ENCODE peak calls at places on chromosomes 6 and 20, in seven cellular contexts. One of them, this sample, is unnamed.

GRCh38 chr6:2640551-2640950 is 110.2 kb downstream of the MYLK4 start:
- DNase-seq in DMS53: no peak
- DNase-seq in BJ: no peak
- DNase-seq in activated CD8-positive, alpha-beta memory T cell treated with anti-CD3 and anti-CD28 coated beads for 48 hours: no peak
- DNase-seq in GM23248: no peak
- DNase-seq in choroid plexus epithelial cell: no peak
- DNase-seq in effector CD4-positive, alpha-beta T cell: no peak
- DNase-seq in this sample: no peak

GRCh38 chr20:22342410-22342809 is 242.0 kb downstream of the FOXA2 start:
- DNase-seq in choroid plexus epithelial cell: no peak
- DNase-seq in DMS53: no peak
- DNase-seq in activated CD8-positive, alpha-beta memory T cell treated with anti-CD3 and anti-CD28 coated beads for 48 hours: no peak
- DNase-seq in BJ: no peak
- DNase-seq in GM23248: no peak
- DNase-seq in effector CD4-positive, alpha-beta T cell: no peak
- DNase-seq in this sample: no peak

GRCh38 chr6:38167598-38167997 is 348.1 kb downstream of the ZFAND3 start:
- DNase-seq in effector CD4-positive, alpha-beta T cell: no peak
- DNase-seq in GM23248: no peak
- DNase-seq in BJ: no peak
- DNase-seq in activated CD8-positive, alpha-beta memory T cell treated with anti-CD3 and anti-CD28 coated beads for 48 hours: no peak
- DNase-seq in DMS53: no peak
- DNase-seq in choroid plexus epithelial cell: no peak
- DNase-seq in this sample: no peak

GRCh38 chr6:125363360-125364121 is 61.8 kb upstream of the HDDC2 start:
- DNase-seq in effector CD4-positive, alpha-beta T cell: no peak
- DNase-seq in GM23248: peak
- DNase-seq in activated CD8-positive, alpha-beta memory T cell treated with anti-CD3 and anti-CD28 coated beads for 48 hours: no peak
- DNase-seq in choroid plexus epithelial cell: peak
- DNase-seq in BJ: no peak
- DNase-seq in DMS53: peak
- DNase-seq in this sample: no peak

GRCh38 chr6:33128318-33128717 is 52.5 kb downstream of the HLA-DPB1 start:
- DNase-seq in GM23248: no peak
- DNase-seq in effector CD4-positive, alpha-beta T cell: no peak
- DNase-seq in activated CD8-positive, alpha-beta memory T cell treated with anti-CD3 and anti-CD28 coated beads for 48 hours: no peak
- DNase-seq in choroid plexus epithelial cell: no peak
- DNase-seq in BJ: no peak
- DNase-seq in DMS53: no peak
- DNase-seq in this sample: no peak

GRCh38 chr6:151690768-151691562 is 116.5 kb upstream of the ESR1 start:
- DNase-seq in activated CD8-positive, alpha-beta memory T cell treated with anti-CD3 and anti-CD28 coated beads for 48 hours: no peak
- DNase-seq in GM23248: peak
- DNase-seq in BJ: no peak
- DNase-seq in choroid plexus epithelial cell: peak
- DNase-seq in DMS53: no peak
- DNase-seq in effector CD4-positive, alpha-beta T cell: no peak
- DNase-seq in this sample: no peak

GRCh38 chr6:143368426-143368825 is 82.1 kb downstream of the ADAT2 start:
- DNase-seq in BJ: no peak
- DNase-seq in activated CD8-positive, alpha-beta memory T cell treated with anti-CD3 and anti-CD28 coated beads for 48 hours: no peak
- DNase-seq in DMS53: peak
- DNase-seq in GM23248: peak
- DNase-seq in effector CD4-positive, alpha-beta T cell: no peak
- DNase-seq in choroid plexus epithelial cell: peak
- DNase-seq in this sample: no peak

GRCh38 chr6:81731814-81732213 is 20.7 kb downstream of the TENT5A start:
- DNase-seq in BJ: no peak
- DNase-seq in activated CD8-positive, alpha-beta memory T cell treated with anti-CD3 and anti-CD28 coated beads for 48 hours: no peak
- DNase-seq in choroid plexus epithelial cell: no peak
- DNase-seq in DMS53: no peak
- DNase-seq in effector CD4-positive, alpha-beta T cell: no peak
- DNase-seq in GM23248: peak
- DNase-seq in this sample: no peak

GRCh38 chr6:112396221-112396620 is 49.1 kb downstream of the RFPL4B start:
- DNase-seq in activated CD8-positive, alpha-beta memory T cell treated with anti-CD3 and anti-CD28 coated beads for 48 hours: no peak
- DNase-seq in GM23248: no peak
- DNase-seq in choroid plexus epithelial cell: no peak
- DNase-seq in BJ: no peak
- DNase-seq in DMS53: peak
- DNase-seq in effector CD4-positive, alpha-beta T cell: no peak
- DNase-seq in this sample: no peak

GRCh38 chr6:130708338-130708737 is 118.9 kb upstream of the SMLR1 start:
- DNase-seq in activated CD8-positive, alpha-beta memory T cell treated with anti-CD3 and anti-CD28 coated beads for 48 hours: no peak
- DNase-seq in effector CD4-positive, alpha-beta T cell: no peak
- DNase-seq in BJ: peak
- DNase-seq in GM23248: no peak
- DNase-seq in choroid plexus epithelial cell: peak
- DNase-seq in DMS53: peak
- DNase-seq in this sample: peak

GRCh38 chr20:32456869-32457421 is 98.8 kb downstream of the ASXL1 start:
- DNase-seq in GM23248: peak
- DNase-seq in effector CD4-positive, alpha-beta T cell: no peak
- DNase-seq in choroid plexus epithelial cell: peak
- DNase-seq in BJ: no peak
- DNase-seq in activated CD8-positive, alpha-beta memory T cell treated with anti-CD3 and anti-CD28 coated beads for 48 hours: no peak
- DNase-seq in DMS53: peak
- DNase-seq in this sample: no peak

GRCh38 chr20:31869942-31870702 is at the start of the genes DUSP15 and TTLL9:
- DNase-seq in BJ: no peak
- DNase-seq in GM23248: peak
- DNase-seq in choroid plexus epithelial cell: no peak
- DNase-seq in DMS53: peak
- DNase-seq in activated CD8-positive, alpha-beta memory T cell treated with anti-CD3 and anti-CD28 coated beads for 48 hours: no peak
- DNase-seq in effector CD4-positive, alpha-beta T cell: no peak
- DNase-seq in this sample: no peak

GRCh38 chr20:62120990-62121775 is 1.1 kb upstream of the LSM14B start:
- DNase-seq in BJ: no peak
- DNase-seq in GM23248: peak
- DNase-seq in choroid plexus epithelial cell: peak
- DNase-seq in effector CD4-positive, alpha-beta T cell: no peak
- DNase-seq in DMS53: peak
- DNase-seq in activated CD8-positive, alpha-beta memory T cell treated with anti-CD3 and anti-CD28 coated beads for 48 hours: no peak
- DNase-seq in this sample: no peak

GRCh38 chr20:57938158-57939108 is 228.6 kb upstream of the PMEPA1 start:
- DNase-seq in choroid plexus epithelial cell: peak
- DNase-seq in effector CD4-positive, alpha-beta T cell: no peak
- DNase-seq in DMS53: no peak
- DNase-seq in GM23248: peak
- DNase-seq in BJ: no peak
- DNase-seq in activated CD8-positive, alpha-beta memory T cell treated with anti-CD3 and anti-CD28 coated beads for 48 hours: no peak
- DNase-seq in this sample: no peak

GRCh38 chr6:5398530-5398929 is 137.2 kb downstream of the FARS2 start:
- DNase-seq in DMS53: peak
- DNase-seq in choroid plexus epithelial cell: peak
- DNase-seq in BJ: no peak
- DNase-seq in effector CD4-positive, alpha-beta T cell: no peak
- DNase-seq in GM23248: peak
- DNase-seq in activated CD8-positive, alpha-beta memory T cell treated with anti-CD3 and anti-CD28 coated beads for 48 hours: no peak
- DNase-seq in this sample: no peak

GRCh38 chr6:75210885-75211739 is 5.3 kb upstream of the COL12A1 start:
- DNase-seq in GM23248: peak
- DNase-seq in effector CD4-positive, alpha-beta T cell: peak
- DNase-seq in choroid plexus epithelial cell: peak
- DNase-seq in DMS53: peak
- DNase-seq in BJ: no peak
- DNase-seq in activated CD8-positive, alpha-beta memory T cell treated with anti-CD3 and anti-CD28 coated beads for 48 hours: no peak
- DNase-seq in this sample: no peak

This sample was measured in AG09319.